ENCODE peak calls at places on chromosomes 1 and 21, in ten cellular contexts. O is cardiac muscle cell; H is GM19239; I is activated effector memory CD4-positive, alpha-beta T cell treated with anti-CD3 and anti-CD28 coated beads, Interleukin-2, amount 50 U/mL, for 16 hours; V is NCI-H2029 treated with DMSO at 0.1 percent for 48 hours; F is EL; J is activated CD8-positive, alpha-beta memory T cell treated with anti-CD3 and anti-CD28 coated beads for 24 hours; L is NAMALWA; B is activated CD4-positive, alpha-beta memory T cell treated with anti-CD3 and anti-CD28 coated beads, Interleukin-2, amount 10 ng/mL, durations not matched to agents 7 days and 5 days; S is ovary. M is an unnamed sample.

GRCh38 chr1:235093013-235093618 is 35.5 kb downstream of the TOMM20 start:
- DNase-seq in O (peak), H (no peak), I (peak), V (no peak), F (peak), J (no peak), L (no peak), B (no peak), S (no peak), M (peak)

GRCh38 chr1:58909162-58909560 is 125.3 kb upstream of the JUN start:
- DNase-seq in O (no peak), H (no peak), I (no peak), V (no peak), F (peak), J (no peak), L (no peak), B (no peak), S (no peak), M (no peak)

GRCh38 chr1:184792450-184792969 is 37.9 kb upstream of the EDEM3 start:
- DNase-seq in O (peak), H (no peak), I (no peak), V (no peak), F (peak), J (no peak), L (no peak), B (peak), S (no peak), M (no peak)

GRCh38 chr1:33902486-33903209 is 38.8 kb downstream of the HMGB4 start:
- DNase-seq in O (peak), H (peak), I (no peak), V (no peak), F (no peak), J (no peak), L (peak), B (no peak), S (no peak), M (no peak)

GRCh38 chr1:170414989-170415733 is 116.8 kb upstream of the GORAB start:
- DNase-seq in O (no peak), H (no peak), I (no peak), V (no peak), F (no peak), J (no peak), L (no peak), B (no peak), S (no peak), M (no peak)

GRCh38 chr1:65525297-65526048 is 105.0 kb downstream of the LEPR start:
- DNase-seq in O (peak), H (no peak), I (no peak), V (no peak), F (no peak), J (no peak), L (no peak), B (no peak), S (peak), M (peak)

GRCh38 chr1:95982706-95983105 is 738.9 kb upstream of the PTBP2 start:
- DNase-seq in O (no peak), H (no peak), I (no peak), V (no peak), F (no peak), J (no peak), L (no peak), B (no peak), S (no peak), M (no peak)

GRCh38 chr21:33761104-33762036 is 119.1 kb downstream of the ITSN1 start:
- DNase-seq in O (peak), H (no peak), I (no peak), V (no peak), F (peak), J (no peak), L (no peak), B (no peak), S (no peak), M (no peak)

GRCh38 chr1:113786055-113786454 is 26.2 kb downstream of the RSBN1 start:
- DNase-seq in O (peak), H (no peak), I (no peak), V (no peak), F (no peak), J (no peak), L (no peak), B (no peak), S (no peak), M (no peak)

GRCh38 chr1:71047635-71048607 is at the start of gene PTGER3:
- DNase-seq in O (peak), H (no peak), I (peak), V (no peak), F (peak), J (peak), L (no peak), B (peak), S (peak), M (peak)

GRCh38 chr1:210489491-210489890 is 160.8 kb downstream of the HHAT start:
- DNase-seq in O (no peak), H (no peak), I (no peak), V (no peak), F (no peak), J (no peak), L (no peak), B (no peak), S (no peak), M (no peak)

GRCh38 chr1:54421101-54421504 is 14.9 kb upstream of the SSBP3 start:
- DNase-seq in O (no peak), H (no peak), I (no peak), V (no peak), F (peak), J (no peak), L (no peak), B (no peak), S (no peak), M (no peak)

M was measured in neural crest cell.